ENCODE peak calls at places on chromosomes 5 and 9, in five cellular contexts. L is GM23338, A is mammary epithelial cell, K is T47D, R is PC-3. P is an unnamed sample.
A peak's percentile ranks its signal among the peaks of the same experiment; 100 is the strongest.

GRCh38 chr9:73042155-73042554 is 89.3 kb upstream of the ALDH1A1 start:
- DNase-seq in L (no peak), A (peak; percentile 14), K (no peak), R (no peak), P (no peak)

GRCh38 chr5:159459132-159459627 is 128.9 kb upstream of the IL12B start:
- DNase-seq in L (no peak), A (no peak), K (no peak), R (no peak), P (no peak)

GRCh38 chr9:26292943-26293342 is 599.7 kb downstream of the CAAP1 start:
- DNase-seq in L (no peak), A (peak; percentile 45), K (no peak), R (peak; percentile 75), P (no peak)

GRCh38 chr5:171596391-171596878 is 177.0 kb downstream of the FGF18 start:
- DNase-seq in L (peak; percentile 79), A (no peak), K (no peak), R (peak; percentile 61), P (peak; percentile 57)

GRCh38 chr9:37025381-37026084 is 8.5 kb downstream of the PAX5 start:
- DNase-seq in L (peak; percentile 49), A (no peak), K (no peak), R (no peak), P (no peak)

GRCh38 chr9:73125651-73126050 is 26.0 kb upstream of the ANXA1 start:
- DNase-seq in L (no peak), A (peak; percentile 81), K (no peak), R (peak; percentile 45), P (no peak)

GRCh38 chr9:124771867-124772621 is 933 bp upstream of the NR6A1 start:
- DNase-seq in L (peak; percentile 90), A (peak; percentile 67), K (peak; percentile 75), R (peak; percentile 73), P (peak; percentile 89)

GRCh38 chr5:32312194-32312681 is 501 bp downstream of the MTMR12 start:
- DNase-seq in L (peak; percentile 68), A (peak; percentile 53), K (peak; percentile 33), R (peak; percentile 56), P (peak; percentile 44)

GRCh38 chr5:118253401-118254061 is 734.8 kb downstream of the DTWD2 start:
- DNase-seq in L (no peak), A (no peak), K (no peak), R (no peak), P (no peak)

GRCh38 chr9:86282979-86283535 is 719 bp upstream of the ISCA1 start:
- DNase-seq in L (no peak), A (peak; percentile 89), K (no peak), R (peak; percentile 66), P (no peak)

GRCh38 chr5:152532714-152533113 is 127.6 kb upstream of the NMUR2 start:
- DNase-seq in L (peak; percentile 82), A (peak; percentile 45), K (peak; percentile 55), R (peak; percentile 75), P (no peak)

GRCh38 chr9:86994231-86994630 is 46.9 kb upstream of the GAS1 start:
- DNase-seq in L (no peak), A (no peak), K (no peak), R (no peak), P (no peak)

GRCh38 chr9:68932458-68932857 is 81.5 kb downstream of the PRKACG start:
- DNase-seq in L (no peak), A (no peak), K (no peak), R (no peak), P (no peak)

GRCh38 chr5:77390222-77390621 is 101.9 kb downstream of the WDR41 start:
- DNase-seq in L (no peak), A (no peak), K (no peak), R (no peak), P (no peak)

GRCh38 chr5:171688696-171689495 is 96.7 kb upstream of the SMIM23 start:
- DNase-seq in L (no peak), A (no peak), K (no peak), R (no peak), P (no peak)

GRCh38 chr9:112439171-112439570 is 47.5 kb upstream of the KIAA1958 start:
- DNase-seq in L (no peak), A (no peak), K (no peak), R (no peak), P (no peak)

GRCh38 chr5:90410178-90410762 is 714 bp upstream of the CETN3 start:
- DNase-seq in L (no peak), A (no peak), K (no peak), R (no peak), P (no peak)

GRCh38 chr5:1318659-1319251 is 23.9 kb upstream of the TERT start:
- DNase-seq in L (no peak), A (no peak), K (no peak), R (no peak), P (no peak)

GRCh38 chr9:2017459-2018161 is 2.5 kb downstream of the SMARCA2 start:
- DNase-seq in L (peak; percentile 74), A (peak; percentile 58), K (peak; percentile 75), R (peak; percentile 47), P (peak; percentile 70)

P was measured in WTC11.